ENCODE peak calls at places on chromosome 5, in four cellular contexts. T, P, R and I are unnamed samples.
A peak's percentile ranks its signal among the peaks of the same experiment; 100 is the strongest.

GRCh38 chr5:68683632-68684035 is 410.2 kb upstream of the SLC30A5 start:
- DNase-seq in T (peak; percentile 22), P (peak; percentile 99), R (peak; percentile 71), I (no peak)

GRCh38 chr5:67350600-67351315 is 154.2 kb upstream of the CD180 start:
- DNase-seq in T (no peak), P (no peak), R (no peak), I (no peak)

GRCh38 chr5:88727705-88728313 is 155.2 kb downstream of the MEF2C start:
- DNase-seq in T (peak; percentile 30), P (peak; percentile 13), R (peak; percentile 46), I (peak; percentile 80)

GRCh38 chr5:142821733-142822487 is 51.7 kb downstream of the ARHGAP26 start:
- DNase-seq in T (peak; percentile 9), P (peak; percentile 95), R (peak; percentile 67), I (no peak)

GRCh38 chr5:172075655-172076054 is 69.2 kb upstream of the FBXW11 start:
- DNase-seq in T (no peak), P (no peak), R (no peak), I (no peak)

GRCh38 chr5:150763023-150763793 is 4.4 kb upstream of the DCTN4 start:
- DNase-seq in T (peak; percentile 96), P (peak; percentile 86), R (peak; percentile 82), I (no peak)

GRCh38 chr5:63959177-63959982 is 2.9 kb downstream of the HTR1A start:
- DNase-seq in T (no peak), P (no peak), R (peak; percentile 76), I (no peak)

GRCh38 chr5:90410178-90410762 is 714 bp upstream of the CETN3 start:
- DNase-seq in T (peak; percentile 23), P (no peak), R (peak; percentile 8), I (peak; percentile 67)

GRCh38 chr5:32840606-32841005 is 129.5 kb downstream of the NPR3 start:
- DNase-seq in T (no peak), P (no peak), R (no peak), I (no peak)

GRCh38 chr5:119470851-119471451 is 18.7 kb downstream of the HSD17B4 start:
- DNase-seq in T (peak; percentile 42), P (peak; percentile 35), R (peak; percentile 31), I (peak; percentile 83)

GRCh38 chr5:31291323-31291854 is 97.9 kb downstream of the CDH6 start:
- DNase-seq in T (peak; percentile 3), P (no peak), R (no peak), I (no peak)

GRCh38 chr5:64784451-64785025 is 15.8 kb downstream of the CWC27 start:
- DNase-seq in T (peak; percentile 84), P (peak; percentile 71), R (peak; percentile 93), I (peak; percentile 92)

GRCh38 chr5:141762790-141763368 is 80.8 kb upstream of the ARAP3 start:
- DNase-seq in T (peak; percentile 14), P (no peak), R (no peak), I (peak; percentile 75)

GRCh38 chr5:167786871-167787568 is 504.4 kb upstream of the WWC1 start:
- DNase-seq in T (no peak), P (peak; percentile 75), R (no peak), I (no peak)

GRCh38 chr5:151664694-151665583 is 21.8 kb downstream of the SPARC start:
- DNase-seq in T (no peak), P (peak; percentile 70), R (no peak), I (no peak)

GRCh38 chr5:24899180-24899579 is 254.4 kb upstream of the CDH10 start:
- DNase-seq in T (no peak), P (peak; percentile 74), R (no peak), I (no peak)

GRCh38 chr5:144356489-144356888 is 185.8 kb downstream of the KCTD16 start:
- DNase-seq in T (no peak), P (no peak), R (no peak), I (no peak)

GRCh38 chr5:69024241-69024651 is 69.6 kb upstream of the SLC30A5 start:
- DNase-seq in T (peak; percentile 80), P (peak; percentile 19), R (peak; percentile 65), I (peak; percentile 87)

GRCh38 chr5:56589486-56589870 is 225.9 kb upstream of the MAP3K1 start:
- DNase-seq in T (no peak), P (no peak), R (no peak), I (no peak)

GRCh38 chr5:71778678-71779276 is 59.7 kb downstream of the CARTPT start:
- DNase-seq in T (no peak), P (peak; percentile 36), R (peak; percentile 28), I (peak; percentile 50)

GRCh38 chr5:104914536-104915070 is 1352.0 kb upstream of the NUDT12 start:
- DNase-seq in T (no peak), P (no peak), R (no peak), I (no peak)

GRCh38 chr5:181181650-181182565 is 23.1 kb downstream of the TRIM7 start:
- DNase-seq in T (peak; percentile 76), P (peak; percentile 57), R (peak; percentile 80), I (peak; percentile 88)

GRCh38 chr5:71601222-71602026 is 14.3 kb downstream of the MCCC2 start:
- DNase-seq in T (peak; percentile 70), P (peak; percentile 96), R (peak; percentile 77), I (peak; percentile 84)

GRCh38 chr5:145198871-145199270 is 636.3 kb downstream of the PRELID2 start:
- DNase-seq in T (no peak), P (no peak), R (no peak), I (no peak)

GRCh38 chr5:141349917-141350619 is at the start of gene PCDHGB1:
- DNase-seq in T (peak; percentile 75), P (peak; percentile 60), R (no peak), I (peak; percentile 93)

GRCh38 chr5:53089481-53089976 is 20.0 kb downstream of the MOCS2 start:
- DNase-seq in T (no peak), P (no peak), R (no peak), I (peak; percentile 20)

GRCh38 chr5:11504794-11505193 is 399.5 kb downstream of the CTNND2 start:
- DNase-seq in T (no peak), P (peak; percentile 61), R (peak; percentile 41), I (no peak)

GRCh38 chr5:96661101-96661840 is 905 bp upstream of the CAST start:
- DNase-seq in T (no peak), P (peak; percentile 55), R (peak; percentile 38), I (peak; percentile 79)

GRCh38 chr5:12413585-12413984 is 509.3 kb upstream of the CTNND2 start:
- DNase-seq in T (no peak), P (no peak), R (no peak), I (no peak)

GRCh38 chr5:65539827-65540226 is 23.1 kb downstream of the CENPK start:
- DNase-seq in T (peak; percentile 44), P (peak; percentile 36), R (peak; percentile 9), I (no peak)

GRCh38 chr5:11182441-11183080 is 421.5 kb upstream of the DAP start:
- DNase-seq in T (peak; percentile 43), P (peak; percentile 57), R (peak; percentile 60), I (peak; percentile 75)

GRCh38 chr5:1554410-1554967 is 30.7 kb upstream of the LPCAT1 start:
- DNase-seq in T (no peak), P (no peak), R (no peak), I (no peak)

GRCh38 chr5:150438873-150439546 is 10.5 kb downstream of the RPS14 start:
- DNase-seq in T (peak; percentile 57), P (peak; percentile 17), R (peak; percentile 42), I (no peak)

GRCh38 chr5:149325166-149325735 is 20.0 kb upstream of the GRPEL2 start:
- DNase-seq in T (no peak), P (peak; percentile 49), R (no peak), I (no peak)

DNA sequence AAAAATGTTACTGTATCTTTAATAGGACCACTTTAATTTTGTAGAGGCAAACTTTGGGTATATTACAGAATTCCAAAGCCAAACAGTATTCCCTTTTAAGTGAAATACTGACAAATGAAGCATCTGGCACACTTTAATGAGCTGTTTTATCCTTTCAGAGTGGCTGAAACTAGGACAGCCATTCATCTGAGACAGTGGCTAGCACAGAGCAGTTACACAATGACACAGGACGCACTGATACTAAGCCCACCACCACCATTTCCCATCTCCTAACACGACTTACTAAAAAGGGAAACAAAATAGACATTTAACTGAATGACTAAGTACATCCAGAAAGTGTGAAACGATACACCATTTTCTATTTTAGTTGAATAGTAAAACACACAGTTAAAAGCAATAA is 120.4 kb upstream of the RETREG1 start:
- DNase-seq in T (no peak), P (no peak), R (no peak), I (no peak)
- H3K79me2 ChIP-seq in T (no peaks in the 10 kb centered on the region), P (no peaks in the 10 kb centered on the region), R (peaks cover 27% of the 10 kb centered on the region), I (no peaks in the 10 kb centered on the region)

GRCh38 chr5:170342153-170342552 is 44.6 kb upstream of the LCP2 start:
- DNase-seq in T (no peak), P (no peak), R (no peak), I (no peak)

GRCh38 chr5:170347022-170347421 is 42.1 kb downstream of the KCNMB1 start:
- DNase-seq in T (no peak), P (no peak), R (no peak), I (no peak)

GRCh38 chr5:170343177-170343576 is 45.6 kb upstream of the LCP2 start:
- DNase-seq in T (no peak), P (no peak), R (no peak), I (no peak)

GRCh38 chr5:170348069-170348702 is 41.0 kb downstream of the KCNMB1 start:
- DNase-seq in T (no peak), P (no peak), R (no peak), I (no peak)

DNA sequence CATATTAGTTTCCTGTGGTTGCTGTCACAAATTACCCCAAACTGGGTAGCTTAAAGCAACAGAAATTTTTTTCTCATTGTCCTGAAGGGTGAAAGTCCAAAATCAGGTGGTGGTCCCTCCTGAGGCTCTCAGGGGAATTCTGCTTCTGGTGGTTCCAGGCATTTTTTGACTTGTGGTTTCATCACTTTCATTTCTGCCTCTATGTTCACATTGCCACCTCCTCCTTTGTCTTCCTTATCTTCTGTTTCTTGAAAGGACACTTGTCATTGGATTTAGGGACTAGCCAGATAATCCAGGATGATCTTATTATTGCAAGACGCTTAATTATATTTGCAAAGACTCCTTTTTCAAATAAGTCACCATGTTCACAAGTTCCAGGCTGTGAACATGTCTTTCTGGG is 43.2 kb downstream of the KCNMB1 start:
- DNase-seq in T (no peak), P (no peak), R (no peak), I (no peak)
- H3K4me2 ChIP-seq in T (no peak overlapping the region), P (no peak overlapping the region), R (no peak overlapping the region), I (no peak overlapping the region)

DNA sequence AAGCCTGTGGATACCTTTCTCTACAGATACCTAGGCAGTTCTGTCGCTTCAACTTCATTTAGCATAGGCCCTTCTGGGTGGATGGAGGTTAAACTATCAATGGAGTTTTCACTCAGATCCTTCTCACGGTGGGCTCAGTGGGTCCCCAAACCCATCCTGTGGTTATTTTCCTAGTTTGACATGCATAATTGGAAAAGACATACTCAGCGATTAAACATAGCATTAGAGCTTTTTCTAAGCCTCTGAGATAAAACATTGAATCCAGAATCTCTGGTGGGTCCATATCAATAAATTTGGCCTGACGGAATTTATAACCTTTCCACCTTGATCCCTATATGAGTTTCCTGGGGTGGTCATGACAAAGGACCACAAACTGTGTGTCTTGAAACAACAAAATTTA is 1.8 kb upstream of the OTULIN start:
- DNase-seq in T (no peak), P (no peak), R (no peak), I (peak; percentile 33)
- H3K4me1 ChIP-seq in T (peaks cover 22% of the 10 kb centered on the region), P (peaks cover 12% of the 10 kb centered on the region), R (peaks cover 21% of the 10 kb centered on the region), I (peaks cover 42% of the 10 kb centered on the region)

GRCh38 chr5:127011961-127012644 is 18.3 kb downstream of the MARCHF3 start:
- DNase-seq in T (no peak), P (peak; percentile 44), R (no peak), I (no peak)

GRCh38 chr5:127013407-127013806 is 17.0 kb downstream of the MARCHF3 start:
- DNase-seq in T (no peak), P (no peak), R (no peak), I (no peak)

GRCh38 chr5:127012933-127013332 is 17.4 kb downstream of the MARCHF3 start:
- DNase-seq in T (no peak), P (peak; percentile 79), R (no peak), I (no peak)

GRCh38 chr5:127015716-127016115 is 14.6 kb downstream of the MARCHF3 start:
- DNase-seq in T (no peak), P (no peak), R (no peak), I (no peak)

GRCh38 chr5:127014573-127014972 is 15.8 kb downstream of the MARCHF3 start:
- DNase-seq in T (no peak), P (no peak), R (no peak), I (no peak)
- H3K79me2 ChIP-seq in T (peaks cover 89% of the 10 kb centered on the region), P (peaks cover 4% of the 10 kb centered on the region), R (no peaks in the 10 kb centered on the region), I (no peaks in the 10 kb centered on the region)